ENCODE peak calls at places on chromosomes 13 and 19, in eight cellular contexts. A, D, C, M, Z, E, K and T are unnamed samples.

GRCh38 chr13:110132178-110132975 is 174.6 kb downstream of the COL4A1 start:
- DNase-seq in M (no peak), E (no peak), D (no peak), Z (no peak), K (no peak), C (peak), A (no peak), T (peak)

GRCh38 chr13:98171806-98172569 is 5.1 kb downstream of the RNF113B start:
- DNase-seq in K (no peak), M (no peak), Z (no peak), C (no peak), A (no peak), D (no peak), E (no peak), T (no peak)

GRCh38 chr13:94248454-94249233 is 230.8 kb downstream of the DCT start:
- DNase-seq in M (no peak), Z (peak), A (no peak), K (no peak), C (no peak), D (no peak), E (no peak), T (no peak)

GRCh38 chr13:109509154-109509905 is 277.1 kb downstream of the IRS2 start:
- DNase-seq in C (no peak), E (no peak), M (peak), Z (no peak), K (no peak), A (no peak), D (no peak), T (no peak)

GRCh38 chr19:1221141-1221903 is 15.7 kb downstream of the STK11 start:
- DNase-seq in D (no peak), E (no peak), Z (no peak), K (no peak), M (no peak), A (no peak), C (no peak), T (no peak)

GRCh38 chr13:114110091-114110829 is 22.2 kb downstream of the RASA3 start:
- DNase-seq in M (no peak), K (peak), D (peak), E (peak), C (peak), Z (no peak), A (peak), T (peak)

GRCh38 chr13:48533207-48533499 is 273 bp upstream of the RCBTB2 start:
- DNase-seq in D (no peak), M (no peak), A (no peak), C (no peak), E (no peak), K (no peak), Z (no peak), T (no peak)

GRCh38 chr19:5297272-5297669 is 43.3 kb downstream of the PTPRS start:
- DNase-seq in A (no peak), D (no peak), E (no peak), M (no peak), Z (no peak), C (no peak), K (no peak), T (no peak)

GRCh38 chr19:13064092-13064489 is 38.6 kb downstream of the LYL1 start:
- DNase-seq in D (no peak), M (no peak), Z (no peak), C (no peak), A (no peak), E (no peak), K (no peak), T (no peak)